ENCODE peak calls at places on chromosomes 7 and 10, in four cellular contexts. T, N, M and E are unnamed samples.

GRCh38 chr7:8579661-8580060 is 146.3 kb downstream of the NXPH1 start:
- DNase-seq in T (no peak), N (no peak), M (no peak), E (no peak)

GRCh38 chr7:84950836-84951235 is 236.0 kb downstream of the SEMA3D start:
- DNase-seq in T (no peak), N (no peak), M (peak), E (no peak)

GRCh38 chr7:138388673-138389491 is 71.2 kb upstream of the TRIM24 start:
- DNase-seq in T (no peak), N (no peak), M (peak), E (no peak)

GRCh38 chr10:132100556-132101349 is 35.0 kb downstream of the JAKMIP3 start:
- DNase-seq in T (no peak), N (no peak), M (no peak), E (peak)

GRCh38 chr10:104274762-104275721 is 6.1 kb downstream of the GSTO2 start:
- DNase-seq in T (no peak), N (peak), M (peak), E (peak)

GRCh38 chr7:12741951-12742575 is 54.6 kb downstream of the ARL4A start:
- DNase-seq in T (no peak), N (no peak), M (no peak), E (no peak)

GRCh38 chr10:12603766-12604470 is 254.6 kb downstream of the CAMK1D start:
- DNase-seq in T (no peak), N (no peak), M (peak), E (no peak)

GRCh38 chr7:33970566-33970965 is 65.2 kb downstream of the BMPER start:
- DNase-seq in T (no peak), N (no peak), M (no peak), E (no peak)

GRCh38 chr7:159191236-159191635 is 46.6 kb upstream of the VIPR2 start:
- DNase-seq in T (no peak), N (no peak), M (no peak), E (no peak)

GRCh38 chr7:147775564-147775963 is 815.0 kb upstream of the C7orf33 start:
- DNase-seq in T (no peak), N (no peak), M (no peak), E (no peak)

GRCh38 chr10:114379631-114380041 is 24.7 kb downstream of the AFAP1L2 start:
- DNase-seq in T (no peak), N (no peak), M (no peak), E (no peak)

GRCh38 chr7:132646064-132646463 is 69.8 kb upstream of the PLXNA4 start:
- DNase-seq in T (no peak), N (no peak), M (no peak), E (peak)

GRCh38 chr10:74310652-74311257 is 159.7 kb downstream of the ADK start:
- DNase-seq in T (no peak), N (no peak), M (no peak), E (no peak)

GRCh38 chr10:119370046-119370770 is 162.8 kb downstream of the GRK5 start:
- DNase-seq in T (no peak), N (no peak), M (peak), E (no peak)

GRCh38 chr10:120800528-120801323 is 50.4 kb upstream of the WDR11 start:
- DNase-seq in T (no peak), N (no peak), M (no peak), E (no peak)

GRCh38 chr7:12584940-12585339 is 14.4 kb downstream of the SCIN start:
- DNase-seq in T (no peak), N (no peak), M (no peak), E (no peak)

GRCh38 chr10:29951441-29951931 is 107.9 kb downstream of the JCAD start:
- DNase-seq in T (no peak), N (no peak), M (no peak), E (no peak)

GRCh38 chr7:55493416-55493815 is 78.9 kb downstream of the VOPP1 start:
- DNase-seq in T (no peak), N (no peak), M (no peak), E (no peak)

GRCh38 chr7:156064921-156065386 is 252.7 kb upstream of the SHH start:
- DNase-seq in T (no peak), N (no peak), M (peak), E (peak)

GRCh38 chr7:18019562-18019961 is 8.1 kb downstream of the PRPS1L1 start:
- DNase-seq in T (no peak), N (no peak), M (peak), E (no peak)

GRCh38 chr7:45582868-45583277 is 8.7 kb downstream of the ADCY1 start:
- DNase-seq in T (no peak), N (peak), M (no peak), E (no peak)

GRCh38 chr7:129354428-129355157 is 79.6 kb upstream of the STRIP2 start:
- DNase-seq in T (no peak), N (no peak), M (no peak), E (no peak)

GRCh38 chr7:151981223-151981622 is 25.0 kb downstream of the GALNTL5 start:
- DNase-seq in T (no peak), N (no peak), M (no peak), E (no peak)

GRCh38 chr7:82405291-82405690 is 38.3 kb downstream of the CACNA2D1 start:
- DNase-seq in T (no peak), N (no peak), M (no peak), E (no peak)

GRCh38 chr7:127525866-127526456 is 59.4 kb downstream of the GCC1 start:
- DNase-seq in T (no peak), N (no peak), M (no peak), E (no peak)

GRCh38 chr10:3681642-3682554 is 103.1 kb downstream of the KLF6 start:
- DNase-seq in T (no peak), N (no peak), M (no peak), E (no peak)

GRCh38 chr10:23522345-23522744 is 83.5 kb downstream of the OTUD1 start:
- DNase-seq in T (no peak), N (no peak), M (no peak), E (no peak)

GRCh38 chr7:54541941-54542618 is at the start of gene VSTM2A:
- DNase-seq in T (no peak), N (no peak), M (peak), E (peak)

GRCh38 chr10:72087392-72087968 is 871 bp downstream of the SPOCK2 start:
- DNase-seq in T (no peak), N (peak), M (peak), E (peak)

GRCh38 chr7:7151865-7152264 is 30.5 kb upstream of the C1GALT1 start:
- DNase-seq in T (no peak), N (no peak), M (no peak), E (no peak)

GRCh38 chr10:74988787-74989574 is 122.5 kb upstream of the SAMD8 start:
- DNase-seq in T (no peak), N (no peak), M (no peak), E (no peak)